ENCODE peak calls at places on chromosome 20, in four cellular contexts. K is T follicular helper cell, E is type B pancreatic cell, B is HFF-Myc. Q is an unnamed sample.

GRCh38 chr20:60064554-60064953 is 106.3 kb downstream of the CDH26 start:
- DNase-seq in E (no peak), K (no peak), B (no peak), Q (no peak)

GRCh38 chr20:9422335-9422734 is 92.1 kb upstream of the LAMP5 start:
- DNase-seq in K (no peak), B (no peak), E (no peak), Q (no peak)

GRCh38 chr20:561437-562231 is 18.0 kb upstream of the CSNK2A1 start:
- DNase-seq in E (peak; percentile 80), K (no peak), B (peak; percentile 41), Q (peak; percentile 54)

GRCh38 chr20:49870261-49870660 is 45.1 kb downstream of the SPATA2 start:
- DNase-seq in K (no peak), B (no peak), E (no peak), Q (no peak)

GRCh38 chr20:17733781-17734304 is 34.1 kb downstream of the BANF2 start:
- DNase-seq in B (no peak), K (no peak), E (no peak), Q (no peak)

GRCh38 chr20:61499859-61500258 is 247.8 kb downstream of the CDH4 start:
- DNase-seq in E (no peak), K (no peak), B (no peak), Q (no peak)

GRCh38 chr20:32474009-32474716 is 111.0 kb downstream of the NOL4L start:
- DNase-seq in B (no peak), K (no peak), E (no peak), Q (no peak)

GRCh38 chr20:63711085-63711645 is 3.3 kb downstream of the ZGPAT start:
- DNase-seq in B (no peak), E (no peak), K (no peak), Q (no peak)

GRCh38 chr20:2521369-2522305 is 12.9 kb upstream of the ZNF343 start:
- DNase-seq in B (no peak), E (no peak), K (peak; percentile 34), Q (peak; percentile 49)

GRCh38 chr20:24745206-24745605 is 203.9 kb upstream of the CST7 start:
- DNase-seq in E (peak; percentile 20), K (no peak), B (no peak), Q (no peak)

GRCh38 chr20:31869942-31870702 is at the start of the genes DUSP15 and TTLL9:
- DNase-seq in K (no peak), B (no peak), E (no peak), Q (peak; percentile 23)

GRCh38 chr20:4471221-4471620 is 250.5 kb upstream of the PRND start:
- DNase-seq in B (no peak), K (no peak), E (no peak), Q (no peak)

Q was measured in NCI-H510A treated with DMSO at 0.1 percent for 48 hours.